ENCODE peak calls at places on chromosomes 13 and 19, in five cellular contexts. S is neuronal stem cell, V is H1, K is mesenchymal stem cell, F is H9. Q is an unnamed sample.

GRCh38 chr13:30738946-30739528 is 3.7 kb downstream of the ALOX5AP start:
- DNase-seq in F (no peak), S (no peak), V (no peak), K (no peak), Q (no peak)

GRCh38 chr19:58361900-58362271 is 665 bp downstream of the ZNF497 start:
- DNase-seq in V (no peak), F (no peak), S (peak), K (no peak), Q (peak)

GRCh38 chr13:75587679-75588078 is 38.1 kb downstream of the UCHL3 start:
- DNase-seq in K (peak), V (no peak), S (no peak), F (peak), Q (peak)

GRCh38 chr19:29576761-29577661 is 29.1 kb upstream of the POP4 start:
- DNase-seq in S (no peak), K (no peak), V (no peak), F (peak), Q (peak)

GRCh38 chr13:83878691-83879410 is 3.4 kb downstream of the SLITRK1 start:
- DNase-seq in S (no peak), F (peak), V (no peak), K (no peak), Q (no peak)

GRCh38 chr19:38700933-38701454 is 43.3 kb downstream of the CAPN12 start:
- DNase-seq in V (no peak), S (no peak), K (no peak), F (no peak), Q (no peak)

GRCh38 chr19:19461671-19462622 is 53.4 kb downstream of the TSSK6 start:
- DNase-seq in F (peak), V (peak), K (peak), S (peak), Q (no peak)

GRCh38 chr13:100124265-100124664 is 35.4 kb downstream of the PCCA start:
- DNase-seq in K (no peak), S (no peak), V (no peak), F (no peak), Q (peak)

GRCh38 chr19:21314676-21315075 is 14.5 kb downstream of the ZNF708 start:
- DNase-seq in F (no peak), V (no peak), S (no peak), K (peak), Q (peak)

GRCh38 chr13:30806784-30807183 is 71.4 kb downstream of the ALOX5AP start:
- DNase-seq in K (peak), V (no peak), F (no peak), S (no peak), Q (peak)

GRCh38 chr13:112688560-112689497 is 1.0 kb upstream of the ATP11A start:
- DNase-seq in S (no peak), V (no peak), F (peak), K (peak), Q (no peak)

GRCh38 chr13:98476538-98476966 is 100.4 kb downstream of the STK24 start:
- DNase-seq in V (no peak), S (no peak), K (peak), F (peak), Q (peak)

GRCh38 chr19:50462970-50463369 is 13.3 kb upstream of the EMC10 start:
- DNase-seq in K (no peak), F (no peak), S (no peak), V (no peak), Q (no peak)

GRCh38 chr19:5369962-5370367 is 29.4 kb upstream of the PTPRS start:
- DNase-seq in V (peak), K (peak), S (peak), F (peak), Q (no peak)

GRCh38 chr19:34220472-34221063 is 33.8 kb upstream of the GARRE1 start:
- DNase-seq in S (peak), V (no peak), K (peak), F (peak), Q (peak)

GRCh38 chr19:46317339-46317738 is 20.5 kb downstream of the HIF3A start:
- DNase-seq in F (no peak), K (no peak), S (no peak), V (no peak), Q (no peak)

GRCh38 chr19:27794444-27795042 is 1418.4 kb downstream of the UQCRFS1 start:
- DNase-seq in V (no peak), F (peak), K (peak), S (peak), Q (peak)

GRCh38 chr13:112120031-112120373 is 53.1 kb downstream of the SOX1 start:
- DNase-seq in F (no peak), K (no peak), S (no peak), V (no peak), Q (no peak)

GRCh38 chr13:98761126-98761978 is 8.9 kb upstream of the SLC15A1 start:
- DNase-seq in S (no peak), F (no peak), V (no peak), K (peak), Q (peak)

GRCh38 chr19:14091885-14092462 is 1.4 kb upstream of the SAMD1 start:
- DNase-seq in S (peak), V (no peak), F (no peak), K (peak), Q (no peak)

GRCh38 chr13:89827552-89827951 is 1519.9 kb upstream of the MIR17HG start:
- DNase-seq in S (no peak), V (no peak), F (no peak), K (no peak), Q (no peak)

GRCh38 chr19:6674868-6675305 is 4.9 kb upstream of the TNFSF14 start:
- DNase-seq in V (peak), S (peak), K (peak), F (peak), Q (peak)

GRCh38 chr19:6246174-6247006 is 33.4 kb downstream of the MLLT1 start:
- DNase-seq in S (no peak), V (no peak), F (no peak), K (no peak), Q (no peak)

GRCh38 chr19:33436360-33437345 is 63.1 kb downstream of the CEBPG start:
- DNase-seq in K (no peak), F (no peak), V (no peak), S (no peak), Q (no peak)

GRCh38 chr19:16064209-16064889 is 11.9 kb upstream of the TPM4 start:
- DNase-seq in S (no peak), F (no peak), V (no peak), K (no peak), Q (no peak)

GRCh38 chr13:40588101-40588500 is 78.3 kb downstream of the FOXO1 start:
- DNase-seq in K (no peak), V (no peak), F (no peak), S (no peak), Q (no peak)

GRCh38 chr13:44243198-44243852 is 130.3 kb upstream of the SERP2 start:
- DNase-seq in F (peak), V (peak), K (peak), S (peak), Q (peak)

GRCh38 chr19:42216653-42217521 is 590 bp downstream of the DEDD2 start:
- DNase-seq in V (no peak), F (peak), S (peak), K (peak), Q (peak)

GRCh38 chr13:36582977-36583376 is 90.8 kb upstream of the SERTM1 start:
- DNase-seq in S (no peak), K (no peak), F (no peak), V (no peak), Q (no peak)

GRCh38 chr13:35179494-35179893 is 237.4 kb downstream of the NBEA start:
- DNase-seq in V (no peak), F (no peak), S (no peak), K (no peak), Q (no peak)

GRCh38 chr19:35140898-35141626 is 2.0 kb upstream of the FXYD7 start:
- DNase-seq in K (peak), V (peak), S (peak), F (peak), Q (peak)

GRCh38 chr19:33177417-33177976 is 16.6 kb upstream of the LRP3 start:
- DNase-seq in K (peak), S (no peak), F (no peak), V (no peak), Q (no peak)

GRCh38 chr13:49551245-49551644 is 34.1 kb downstream of the RCBTB1 start:
- DNase-seq in K (no peak), F (no peak), S (no peak), V (no peak), Q (no peak)

GRCh38 chr19:33311326-33311682 is 9.0 kb upstream of the CEBPA start:
- DNase-seq in K (no peak), F (no peak), S (no peak), V (no peak), Q (no peak)

GRCh38 chr19:57212109-57212508 is 18.7 kb upstream of the AURKC start:
- DNase-seq in S (no peak), V (no peak), K (peak), F (no peak), Q (peak)

GRCh38 chr19:55264531-55264930 is 5.7 kb upstream of the PPP6R1 start:
- DNase-seq in K (no peak), V (no peak), S (no peak), F (no peak), Q (no peak)

GRCh38 chr19:55483681-55484361 is 1.2 kb upstream of the NAT14 start:
- DNase-seq in K (no peak), F (no peak), S (no peak), V (no peak), Q (no peak)

GRCh38 chr13:98368019-98368418 is 190.9 kb upstream of the RNF113B start:
- DNase-seq in K (peak), F (no peak), S (no peak), V (no peak), Q (peak)

GRCh38 chr13:107977175-107977574 is 238.2 kb downstream of the LIG4 start:
- DNase-seq in S (no peak), V (no peak), F (no peak), K (no peak), Q (no peak)

DNA sequence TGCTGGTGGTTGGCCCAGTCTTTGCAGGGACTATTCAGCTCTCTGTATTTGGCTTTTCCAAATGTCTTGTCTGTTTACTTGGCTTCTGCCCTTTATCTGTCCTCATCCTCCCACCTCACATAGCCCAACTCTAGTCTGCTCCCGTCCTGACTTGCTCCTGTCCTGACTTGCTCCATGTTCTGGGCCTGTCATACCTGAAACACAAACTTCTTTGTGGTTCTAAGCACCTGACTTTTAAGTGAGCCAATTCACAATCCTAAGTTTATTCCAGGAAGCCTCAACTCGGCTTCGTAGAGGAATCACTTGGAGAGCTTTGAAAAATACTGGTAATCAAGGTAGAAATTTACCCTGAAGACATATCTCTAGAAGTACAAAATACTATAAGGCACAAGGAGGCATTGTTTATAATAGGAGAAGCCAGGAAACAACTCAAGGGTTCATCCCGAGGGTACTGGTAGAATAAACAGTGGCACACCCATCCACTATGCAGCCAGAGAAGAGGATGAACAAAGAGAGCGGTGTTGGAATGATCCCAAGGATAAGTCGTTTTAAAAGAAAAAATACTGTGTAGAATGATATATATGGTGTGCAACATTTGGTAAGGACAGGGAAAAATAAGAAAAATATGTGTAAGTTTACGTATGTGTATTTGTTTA is 284.5 kb downstream of the FGF14 start:
- DNase-seq in K (no peak), F (no peak), V (no peak), S (no peak), Q (no peak)
- H4K8ac ChIP-seq in K (no peak), F (no peak), V (no peak), S (no peak), Q (no peak)

DNA sequence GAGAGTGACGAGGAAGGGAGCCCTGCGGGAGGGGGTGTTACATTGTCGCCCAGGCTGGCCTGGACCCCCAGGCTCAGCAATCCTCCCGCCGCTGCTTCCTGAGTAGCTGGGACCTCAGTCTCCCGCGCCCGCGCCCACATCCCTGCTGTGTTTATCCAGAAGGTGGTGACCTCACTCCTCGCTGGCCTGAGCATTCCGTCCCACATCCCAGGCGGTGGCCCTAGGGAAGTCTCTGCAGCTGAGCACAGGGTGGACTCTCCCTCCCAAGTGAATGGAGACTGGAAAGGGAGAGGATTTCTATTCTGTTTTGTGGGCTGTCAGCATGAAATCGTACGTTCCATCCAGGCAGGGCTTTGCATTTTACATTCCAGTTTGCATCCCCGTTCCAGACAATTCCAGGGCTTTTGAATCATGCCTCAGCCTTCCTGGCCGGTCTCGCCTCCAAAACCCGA is 401 bp upstream of the ZNF765 start:
- DNase-seq in V (no peak), F (peak), K (peak), S (no peak), Q (peak)
- H4K8ac ChIP-seq in V (no peak), F (no peak), K (peak), S (no peak), Q (peak)

GRCh38 chr19:52739576-52739975 is 4.7 kb upstream of the ZNF611 start:
- DNase-seq in S (no peak), V (no peak), K (no peak), F (peak), Q (no peak)
- H4K8ac ChIP-seq in S (no peak), V (no peak), K (no peak), F (no peak), Q (no peak)

GRCh38 chr19:11374449-11375142 is at the start of gene SWSAP1:
- DNase-seq in S (peak), F (peak), K (peak), V (peak), Q (peak)
- H4K8ac ChIP-seq in S (peak), F (no peak), K (peak), V (peak), Q (peak)

GRCh38 chr19:23481043-23481442 is 85.8 kb upstream of the ZNF91 start:
- DNase-seq in K (no peak), F (no peak), S (no peak), V (no peak), Q (no peak)

GRCh38 chr19:23470873-23471555 is 75.7 kb upstream of the ZNF91 start:
- DNase-seq in S (no peak), F (no peak), V (no peak), K (no peak), Q (no peak)

GRCh38 chr19:23474761-23475160 is 79.5 kb upstream of the ZNF91 start:
- DNase-seq in V (no peak), S (no peak), K (no peak), F (no peak), Q (no peak)

GRCh38 chr19:23474172-23474571 is 78.9 kb upstream of the ZNF91 start:
- DNase-seq in S (no peak), K (no peak), V (no peak), F (no peak), Q (no peak)

GRCh38 chr19:23475477-23475876 is 80.2 kb upstream of the ZNF91 start:
- DNase-seq in F (no peak), S (no peak), V (no peak), K (no peak), Q (no peak)
- H4K8ac ChIP-seq in F (no peak), S (no peak), V (no peak), K (no peak), Q (no peak)

GRCh38 chr13:28705734-28706133 is 13.0 kb downstream of the SLC46A3 start:
- DNase-seq in V (no peak), K (peak), F (no peak), S (no peak), Q (peak)

GRCh38 chr13:28714651-28715050 is 4.1 kb downstream of the SLC46A3 start:
- DNase-seq in S (no peak), F (no peak), V (no peak), K (no peak), Q (no peak)

GRCh38 chr13:28704919-28705318 is 13.9 kb downstream of the SLC46A3 start:
- DNase-seq in S (no peak), V (no peak), K (no peak), F (no peak), Q (no peak)

GRCh38 chr13:28707629-28708427 is 10.9 kb downstream of the SLC46A3 start:
- DNase-seq in S (no peak), K (peak), V (no peak), F (no peak), Q (peak)

GRCh38 chr13:28710161-28710560 is 8.6 kb downstream of the SLC46A3 start:
- DNase-seq in F (no peak), K (no peak), S (no peak), V (no peak), Q (no peak)
- H4K8ac ChIP-seq in F (no peak), K (peak), S (no peak), V (no peak), Q (no peak)

DNA sequence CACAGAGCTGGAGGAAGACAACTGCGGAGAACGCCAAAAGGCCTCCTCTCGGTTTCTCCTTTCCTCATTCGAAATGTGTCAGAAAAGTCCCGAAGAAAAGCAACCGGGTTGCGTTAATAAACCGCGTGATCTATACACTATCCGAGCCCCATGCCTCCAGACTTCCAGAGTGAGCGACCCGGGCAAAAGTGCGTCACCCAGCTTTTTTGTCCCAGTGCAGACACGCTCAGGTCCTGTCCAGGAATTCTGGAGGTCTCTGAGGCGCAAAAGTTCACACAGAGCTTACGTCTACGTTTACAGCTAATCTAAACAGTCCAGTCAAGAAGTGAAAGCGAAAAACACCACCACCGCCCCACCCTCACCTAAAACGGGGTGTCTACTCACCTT is 368 bp downstream of the N4BP2L2 start:
- DNase-seq in F (no peak), K (peak), V (no peak), S (no peak), Q (peak)
- H4K8ac ChIP-seq in F (no peak), K (peak), V (peak), S (no peak), Q (peak)